ENCODE peak calls at places on chromosome 10, in four cellular contexts. K, E, J and U are unnamed samples.

GRCh38 chr10:117762819-117763172 is 220.2 kb downstream of the EMX2 start:
- DNase-seq in K (no peak), E (no peak), J (peak), U (peak)

GRCh38 chr10:47092822-47093221 is 181.6 kb downstream of the PTPN20 start:
- DNase-seq in K (no peak), E (no peak), J (no peak), U (no peak)

GRCh38 chr10:20573924-20574323 is 323.2 kb downstream of the NEBL start:
- DNase-seq in K (no peak), E (no peak), J (no peak), U (no peak)

GRCh38 chr10:97200616-97201015 is 14.9 kb upstream of the SLIT1 start:
- DNase-seq in K (no peak), E (no peak), J (no peak), U (no peak)

GRCh38 chr10:5071411-5072198 is 22.6 kb upstream of the AKR1C3 start:
- DNase-seq in K (no peak), E (peak), J (peak), U (peak)

GRCh38 chr10:131928248-131929095 is 27.7 kb downstream of the PPP2R2D start:
- DNase-seq in K (no peak), E (no peak), J (no peak), U (peak)

GRCh38 chr10:49691588-49691987 is 12.1 kb downstream of the C10orf53 start:
- DNase-seq in K (no peak), E (no peak), J (no peak), U (no peak)

GRCh38 chr10:5971886-5972285 is 5.5 kb downstream of the IL15RA start:
- DNase-seq in K (no peak), E (no peak), J (no peak), U (no peak)

GRCh38 chr10:7484456-7485266 is 73.8 kb upstream of the SFMBT2 start:
- DNase-seq in K (peak), E (no peak), J (no peak), U (peak)

GRCh38 chr10:110005716-110006115 is 2.1 kb upstream of the ADD3 start:
- DNase-seq in K (no peak), E (peak), J (peak), U (no peak)

GRCh38 chr10:100306861-100307260 is 20.4 kb upstream of the BLOC1S2 start:
- DNase-seq in K (no peak), E (no peak), J (no peak), U (no peak)

GRCh38 chr10:44016589-44017482 is 368.1 kb downstream of the CXCL12 start:
- DNase-seq in K (no peak), E (no peak), J (peak), U (peak)